ENCODE peak calls at places on chromosomes 3 and 15, in seven cellular contexts. T is AG09309, S is AG09319, R is Calu3, V is H1, X is GM13977, U is cardiac muscle cell. B is an unnamed sample.

GRCh38 chr3:115633467-115633866 is 10.2 kb downstream of the GAP43 start:
- DNase-seq in T (no peak), S (no peak), R (no peak), V (no peak), X (no peak), U (no peak), B (no peak)

GRCh38 chr15:22981336-22981840 is 1.2 kb upstream of the CYFIP1 start:
- DNase-seq in T (no peak), S (no peak), R (no peak), V (no peak), X (no peak), U (no peak), B (no peak)

GRCh38 chr15:60223161-60223560 is 174.6 kb downstream of the ANXA2 start:
- DNase-seq in T (no peak), S (no peak), R (no peak), V (no peak), X (no peak), U (no peak), B (no peak)

GRCh38 chr3:50671331-50671730 is 3.4 kb upstream of the DOCK3 start:
- DNase-seq in T (peak), S (peak), R (no peak), V (no peak), X (no peak), U (peak), B (no peak)

GRCh38 chr15:74857671-74858365 is 14.9 kb upstream of the ULK3 start:
- DNase-seq in T (no peak), S (no peak), R (no peak), V (no peak), X (peak), U (no peak), B (no peak)

GRCh38 chr3:42718338-42718737 is 15.7 kb upstream of the HHATL start:
- DNase-seq in T (no peak), S (no peak), R (no peak), V (no peak), X (no peak), U (no peak), B (no peak)

GRCh38 chr15:96358006-96358794 is 27.7 kb downstream of the NR2F2 start:
- DNase-seq in T (no peak), S (no peak), R (peak), V (no peak), X (no peak), U (no peak), B (no peak)

GRCh38 chr3:172397716-172398405 is 50.4 kb downstream of the GHSR start:
- DNase-seq in T (no peak), S (peak), R (no peak), V (no peak), X (no peak), U (peak), B (no peak)

GRCh38 chr3:172298247-172298646 is 150.0 kb downstream of the GHSR start:
- DNase-seq in T (no peak), S (no peak), R (no peak), V (no peak), X (no peak), U (no peak), B (no peak)

GRCh38 chr15:66805207-66805975 is 103.4 kb downstream of the SMAD6 start:
- DNase-seq in T (no peak), S (no peak), R (no peak), V (no peak), X (no peak), U (no peak), B (no peak)

DNA sequence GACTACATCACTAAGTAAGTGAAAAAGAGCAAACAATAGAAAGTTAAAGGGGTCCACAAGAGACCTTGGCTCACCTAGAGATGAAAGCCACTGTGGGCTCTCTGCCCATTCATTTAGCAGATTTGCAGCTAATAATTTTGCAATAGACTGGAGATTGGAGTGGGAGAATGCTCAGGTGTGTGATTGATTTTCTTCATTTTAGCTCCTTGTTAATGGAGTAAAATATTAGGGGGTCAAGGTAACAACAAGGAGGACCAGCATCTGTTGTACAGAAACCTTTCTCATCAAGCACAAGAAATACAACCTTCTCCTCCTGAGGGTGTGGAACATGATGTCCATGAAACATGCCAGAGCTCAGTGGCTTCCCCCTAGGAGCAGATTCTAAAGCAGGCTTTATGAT is 63.2 kb downstream of the TMEM266 start:
- DNase-seq in T (no peak), S (no peak), R (no peak), V (no peak), X (no peak), U (no peak), B (no peak)
- TF ChIP-seq CTCF in T (no peak), S (no peak), R (no peak), V (no peak), X (no peak), U (no peak), B (no peak)

DNA sequence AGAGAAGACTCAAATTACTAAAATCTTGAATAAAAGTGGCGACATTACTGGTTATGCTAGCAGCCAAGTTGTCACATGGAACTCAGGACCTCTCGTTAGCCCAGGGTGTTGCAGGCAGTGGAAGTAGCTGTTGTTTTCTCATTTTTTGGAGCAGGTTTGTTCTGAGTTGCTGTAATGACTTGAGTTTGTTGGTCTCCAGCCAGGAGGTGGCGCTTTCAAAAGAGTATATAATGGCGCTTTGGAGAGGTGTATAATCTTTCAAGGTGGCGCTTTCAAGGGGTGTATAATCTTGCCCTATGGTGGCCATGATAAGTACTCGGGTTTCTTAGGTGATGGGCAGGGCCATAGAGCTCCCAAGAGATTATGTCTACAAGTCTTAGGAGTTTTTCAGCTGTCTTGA is 632.7 kb downstream of the NTRK3 start:
- DNase-seq in T (no peak), S (no peak), R (no peak), V (no peak), X (no peak), U (no peak), B (no peak)
- TF ChIP-seq CTCF in T (no peak), S (no peak), R (no peak), V (peak), X (peak), U (peak), B (no peak)

GRCh38 chr3:107241217-107241616 is 136.0 kb upstream of the CCDC54 start:
- DNase-seq in T (no peak), S (no peak), R (peak), V (no peak), X (peak), U (no peak), B (no peak)
- TF ChIP-seq CTCF in T (no peak), S (peak), R (no peak), V (no peak), X (no peak), U (no peak), B (no peak)

DNA sequence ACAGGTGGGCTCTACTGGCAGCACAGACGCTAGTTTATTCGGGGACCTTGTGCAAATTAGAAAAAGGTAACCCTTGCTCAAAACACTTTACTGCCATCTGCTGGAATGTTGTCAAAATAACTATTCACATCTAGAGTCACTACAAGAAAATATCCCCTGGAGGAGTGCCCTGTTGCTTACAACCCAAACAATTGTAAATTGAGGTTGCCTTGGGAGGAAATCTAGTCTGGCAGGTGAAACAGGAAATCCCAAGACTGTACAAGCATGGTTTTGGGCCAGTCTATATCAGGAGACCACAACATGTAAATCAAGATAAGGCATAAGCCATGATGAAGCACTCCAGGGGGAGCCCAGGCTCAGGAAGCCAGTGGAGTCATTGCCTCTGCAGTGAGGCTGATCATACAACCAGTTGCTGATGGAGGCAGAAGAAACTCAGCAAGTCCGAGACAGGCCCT is 136.8 kb upstream of the ACP3 start:
- DNase-seq in T (peak), S (peak), R (peak), V (peak), X (peak), U (peak), B (no peak)
- TF ChIP-seq CTCF in T (peak), S (peak), R (peak), V (peak), X (peak), U (peak), B (peak)

GRCh38 chr3:156477306-156477705 is 77.6 kb downstream of the SSR3 start:
- DNase-seq in T (peak), S (peak), R (no peak), V (no peak), X (no peak), U (peak), B (no peak)

GRCh38 chr3:156473341-156473740 is 81.6 kb downstream of the SSR3 start:
- DNase-seq in T (no peak), S (no peak), R (no peak), V (no peak), X (no peak), U (no peak), B (no peak)

GRCh38 chr3:156472150-156472549 is 82.8 kb downstream of the SSR3 start:
- DNase-seq in T (no peak), S (no peak), R (no peak), V (no peak), X (no peak), U (no peak), B (no peak)

GRCh38 chr3:156471431-156471830 is 83.5 kb downstream of the SSR3 start:
- DNase-seq in T (no peak), S (no peak), R (peak), V (no peak), X (no peak), U (peak), B (no peak)

GRCh38 chr3:156474560-156475389 is 80.1 kb downstream of the SSR3 start:
- DNase-seq in T (no peak), S (no peak), R (no peak), V (no peak), X (no peak), U (peak), B (no peak)
- TF ChIP-seq CTCF in T (peak), S (peak), R (peak), V (peak), X (peak), U (peak), B (peak)

GRCh38 chr3:58021962-58022361 is 13.7 kb downstream of the FLNB start:
- DNase-seq in T (no peak), S (no peak), R (no peak), V (no peak), X (no peak), U (no peak), B (no peak)
- TF ChIP-seq CTCF in T (no peak), S (no peak), R (no peak), V (no peak), X (no peak), U (no peak), B (no peak)

GRCh38 chr15:100241572-100242479 is 99.9 kb downstream of the ADAMTS17 start:
- DNase-seq in T (no peak), S (peak), R (no peak), V (no peak), X (no peak), U (peak), B (no peak)
- TF ChIP-seq CTCF in T (no peak), S (no peak), R (no peak), V (peak), X (no peak), U (no peak), B (no peak)

GRCh38 chr15:95024388-95024787 is 793.0 kb downstream of the MCTP2 start:
- DNase-seq in T (no peak), S (no peak), R (peak), V (no peak), X (no peak), U (peak), B (no peak)
- TF ChIP-seq CTCF in T (peak), S (peak), R (peak), V (peak), X (peak), U (peak), B (no peak)

DNA sequence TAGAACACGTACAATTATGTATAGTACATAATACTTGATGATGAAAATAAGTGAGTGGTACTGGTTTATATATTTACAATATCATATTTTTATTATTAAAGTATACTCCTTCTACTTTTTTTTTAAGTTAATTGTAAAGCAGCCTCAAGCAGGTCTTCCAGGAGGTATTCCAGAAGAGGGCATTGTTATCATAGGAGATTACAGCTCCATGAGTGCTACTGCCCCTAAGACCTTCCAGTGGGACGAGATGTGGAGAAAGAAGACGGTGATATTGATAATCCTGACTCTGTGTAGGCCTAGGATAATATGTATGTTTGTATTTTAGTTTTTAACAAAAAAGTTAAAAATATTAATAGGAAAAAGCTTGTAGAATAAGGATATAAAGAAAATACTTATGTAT is 40.3 kb upstream of the SCN5A start:
- DNase-seq in T (no peak), S (no peak), R (no peak), V (no peak), X (no peak), U (no peak), B (no peak)
- TF ChIP-seq CTCF in T (peak), S (no peak), R (no peak), V (no peak), X (no peak), U (no peak), B (no peak)

GRCh38 chr3:159787794-159788205 is 200.8 kb upstream of the IL12A start:
- DNase-seq in T (peak), S (no peak), R (peak), V (no peak), X (no peak), U (peak), B (no peak)
- TF ChIP-seq CTCF in T (no peak), S (no peak), R (no peak), V (no peak), X (no peak), U (no peak), B (no peak)

B was measured in CD14-positive monocyte.